ENCODE peak calls at places on chromosomes 7 and 10, in six cellular contexts. One of them, this sample, is unnamed.

GRCh38 chr7:101916876-101917275 is 99.5 kb downstream of the CUX1 start:
- DNase-seq in Calu3: no peak
- DNase-seq in fibroblast of lung: no peak
- DNase-seq in WTC11: no peak
- DNase-seq in A549: no peak
- DNase-seq in GM06990: no peak
- DNase-seq in this sample: no peak

GRCh38 chr10:115063702-115064479 is 29.3 kb upstream of the ATRNL1 start:
- DNase-seq in Calu3: no peak
- DNase-seq in fibroblast of lung: peak; percentile 23
- DNase-seq in WTC11: no peak
- DNase-seq in A549: no peak
- DNase-seq in GM06990: no peak
- DNase-seq in this sample: no peak

GRCh38 chr7:78395298-78396120 is 596.9 kb downstream of the PHTF2 start:
- DNase-seq in Calu3: no peak
- DNase-seq in fibroblast of lung: peak; percentile 25
- DNase-seq in WTC11: no peak
- DNase-seq in A549: no peak
- DNase-seq in GM06990: no peak
- DNase-seq in this sample: no peak

GRCh38 chr10:34613491-34613890 is 201.6 kb downstream of the PARD3 start:
- DNase-seq in Calu3: no peak
- DNase-seq in fibroblast of lung: no peak
- DNase-seq in WTC11: no peak
- DNase-seq in A549: no peak
- DNase-seq in GM06990: no peak
- DNase-seq in this sample: no peak

GRCh38 chr7:43071604-43072003 is 40.8 kb upstream of the HECW1 start:
- DNase-seq in Calu3: peak; percentile 17
- DNase-seq in fibroblast of lung: no peak
- DNase-seq in WTC11: peak; percentile 88
- DNase-seq in A549: no peak
- DNase-seq in GM06990: no peak
- DNase-seq in this sample: no peak

GRCh38 chr7:138398857-138399256 is 61.2 kb upstream of the TRIM24 start:
- DNase-seq in Calu3: no peak
- DNase-seq in fibroblast of lung: no peak
- DNase-seq in WTC11: no peak
- DNase-seq in A549: no peak
- DNase-seq in GM06990: no peak
- DNase-seq in this sample: no peak

GRCh38 chr10:43857206-43857952 is 208.7 kb upstream of the ZNF32 start:
- DNase-seq in Calu3: no peak
- DNase-seq in fibroblast of lung: peak; percentile 97
- DNase-seq in WTC11: no peak
- DNase-seq in A549: no peak
- DNase-seq in GM06990: no peak
- DNase-seq in this sample: no peak

GRCh38 chr10:33134011-33134751 is 176.2 kb upstream of the ITGB1 start:
- DNase-seq in Calu3: peak; percentile 91
- DNase-seq in fibroblast of lung: peak; percentile 99
- DNase-seq in WTC11: no peak
- DNase-seq in A549: peak; percentile 78
- DNase-seq in GM06990: no peak
- DNase-seq in this sample: no peak

GRCh38 chr7:98903246-98903645 is 24.9 kb downstream of the TRRAP start:
- DNase-seq in Calu3: no peak
- DNase-seq in fibroblast of lung: no peak
- DNase-seq in WTC11: no peak
- DNase-seq in A549: no peak
- DNase-seq in GM06990: no peak
- DNase-seq in this sample: no peak

GRCh38 chr7:39606352-39606751 is 17.0 kb upstream of the RALA start:
- DNase-seq in Calu3: no peak
- DNase-seq in fibroblast of lung: no peak
- DNase-seq in WTC11: no peak
- DNase-seq in A549: no peak
- DNase-seq in GM06990: no peak
- DNase-seq in this sample: no peak

GRCh38 chr7:51366930-51367613 is 50.5 kb upstream of the COBL start:
- DNase-seq in Calu3: peak; percentile 76
- DNase-seq in fibroblast of lung: peak; percentile 40
- DNase-seq in WTC11: peak; percentile 58
- DNase-seq in A549: peak; percentile 84
- DNase-seq in GM06990: no peak
- DNase-seq in this sample: peak; percentile 59

DNA sequence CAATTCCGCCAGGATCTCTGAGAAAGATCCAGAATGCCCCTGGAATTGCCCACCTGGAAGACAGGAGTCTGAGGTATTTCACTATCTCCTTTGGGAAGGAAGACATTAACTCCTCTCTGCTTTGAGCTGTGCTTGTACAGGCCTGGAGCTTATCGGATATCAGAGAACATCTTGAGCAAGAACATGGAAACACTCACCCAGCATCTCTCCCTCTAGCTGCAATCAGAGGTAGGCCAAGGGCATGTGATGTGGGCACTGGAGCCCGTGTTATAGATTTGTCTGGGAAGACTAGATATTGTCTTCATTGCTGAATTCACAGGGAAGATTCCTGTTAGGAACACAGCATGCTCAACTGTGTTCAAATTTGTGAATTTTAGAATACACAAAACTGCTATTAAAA is 233.9 kb downstream of the PHF14 start:
- DNase-seq in Calu3: no peak
- DNase-seq in fibroblast of lung: no peak
- DNase-seq in WTC11: no peak
- DNase-seq in A549: no peak
- DNase-seq in GM06990: no peak
- DNase-seq in this sample: no peak
- TF ChIP-seq CTCF in Calu3: no peak
- TF ChIP-seq CTCF in fibroblast of lung: peak; percentile 29
- TF ChIP-seq CTCF in WTC11: no peak
- TF ChIP-seq CTCF in A549: no peak
- TF ChIP-seq CTCF in GM06990: no peak
- TF ChIP-seq CTCF in this sample: no peak

GRCh38 chr10:111347386-111348005 is 270.7 kb downstream of the ADRA2A start:
- DNase-seq in Calu3: peak; percentile 63
- DNase-seq in fibroblast of lung: no peak
- DNase-seq in WTC11: no peak
- DNase-seq in A549: no peak
- DNase-seq in GM06990: no peak
- DNase-seq in this sample: no peak

GRCh38 chr10:111348049-111348448 is 271.2 kb downstream of the ADRA2A start:
- DNase-seq in Calu3: no peak
- DNase-seq in fibroblast of lung: no peak
- DNase-seq in WTC11: no peak
- DNase-seq in A549: no peak
- DNase-seq in GM06990: no peak
- DNase-seq in this sample: no peak

DNA sequence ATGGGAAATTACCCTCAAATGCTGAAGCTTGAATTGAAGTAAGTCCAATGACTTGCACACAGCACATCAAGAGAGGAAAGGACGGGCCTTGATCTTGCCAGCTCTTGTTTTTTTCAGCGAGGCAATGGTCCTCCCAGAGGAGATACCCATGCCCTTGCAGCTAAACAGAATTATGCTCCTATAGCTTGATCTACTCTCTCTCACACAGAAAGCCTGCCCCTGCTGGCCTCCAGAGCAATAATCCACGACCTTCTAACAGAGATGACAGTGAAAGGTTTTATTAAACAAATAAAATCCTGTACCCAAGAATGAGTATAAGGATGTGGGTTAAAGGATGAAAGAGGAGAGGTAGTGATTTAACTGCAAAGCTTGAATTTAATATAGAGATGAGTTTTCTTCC is 268.0 kb downstream of the ADRA2A start:
- DNase-seq in Calu3: no peak
- DNase-seq in fibroblast of lung: no peak
- DNase-seq in WTC11: peak; percentile 10
- DNase-seq in A549: no peak
- DNase-seq in GM06990: no peak
- DNase-seq in this sample: no peak
- TF ChIP-seq CTCF in Calu3: no peak
- TF ChIP-seq CTCF in fibroblast of lung: no peak
- TF ChIP-seq CTCF in WTC11: peak; percentile 28
- TF ChIP-seq CTCF in A549: no peak
- TF ChIP-seq CTCF in GM06990: peak; percentile 63
- TF ChIP-seq CTCF in this sample: no peak

GRCh38 chr7:131071786-131072504 is 255.7 kb upstream of the MKLN1 start:
- DNase-seq in Calu3: peak; percentile 81
- DNase-seq in fibroblast of lung: peak; percentile 90
- DNase-seq in WTC11: no peak
- DNase-seq in A549: no peak
- DNase-seq in GM06990: no peak
- DNase-seq in this sample: peak; percentile 33
- TF ChIP-seq CTCF in Calu3: peak; percentile 67
- TF ChIP-seq CTCF in fibroblast of lung: peak; percentile 30
- TF ChIP-seq CTCF in WTC11: no peak
- TF ChIP-seq CTCF in A549: peak; percentile 46
- TF ChIP-seq CTCF in GM06990: peak; percentile 35
- TF ChIP-seq CTCF in this sample: no peak

GRCh38 chr7:31443457-31443856 is 70.4 kb upstream of the ITPRID1 start:
- DNase-seq in Calu3: peak; percentile 47
- DNase-seq in fibroblast of lung: peak; percentile 42
- DNase-seq in WTC11: no peak
- DNase-seq in A549: peak; percentile 60
- DNase-seq in GM06990: no peak
- DNase-seq in this sample: peak; percentile 40
- TF ChIP-seq CTCF in Calu3: peak; percentile 81
- TF ChIP-seq CTCF in fibroblast of lung: peak; percentile 80
- TF ChIP-seq CTCF in WTC11: peak; percentile 78
- TF ChIP-seq CTCF in A549: peak; percentile 90
- TF ChIP-seq CTCF in GM06990: peak; percentile 66
- TF ChIP-seq CTCF in this sample: peak; percentile 68

DNA sequence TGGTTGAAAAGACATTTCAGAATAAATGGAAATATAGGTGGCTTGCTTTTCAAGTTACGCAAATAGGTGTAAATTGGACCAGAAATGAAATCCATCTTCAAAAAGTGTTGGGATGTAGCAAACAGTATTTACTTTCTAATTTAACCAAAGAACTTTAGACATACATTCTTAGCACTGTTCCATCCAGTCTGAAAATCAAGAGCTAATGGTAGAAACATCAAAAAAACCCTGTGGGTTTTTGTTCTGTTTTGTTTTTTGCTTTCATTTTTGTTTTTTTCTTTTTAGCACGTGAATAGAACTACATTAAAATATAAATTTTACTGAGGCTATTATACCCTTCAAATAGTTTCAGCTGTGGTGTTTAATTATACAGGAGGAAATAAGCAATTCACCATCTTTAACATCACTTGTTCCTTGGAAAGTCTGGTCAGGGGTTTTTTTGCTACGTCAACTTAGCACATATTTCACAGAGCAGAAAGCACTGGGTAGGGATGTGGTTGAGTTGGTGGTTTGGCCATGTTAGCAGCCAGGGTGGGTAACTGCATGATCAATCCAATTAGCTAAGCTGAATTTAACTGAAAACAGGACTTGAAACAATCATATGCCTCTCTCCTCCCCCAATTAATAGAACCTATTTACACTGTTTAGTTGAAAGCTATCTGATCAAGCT is 275.4 kb upstream of the PFKP start:
- DNase-seq in Calu3: no peak
- DNase-seq in fibroblast of lung: no peak
- DNase-seq in WTC11: no peak
- DNase-seq in A549: no peak
- DNase-seq in GM06990: peak; percentile 15
- DNase-seq in this sample: no peak
- TF ChIP-seq CTCF in Calu3: no peak
- TF ChIP-seq CTCF in fibroblast of lung: no peak
- TF ChIP-seq CTCF in WTC11: no peak
- TF ChIP-seq CTCF in A549: no peak
- TF ChIP-seq CTCF in GM06990: no peak
- TF ChIP-seq CTCF in this sample: no peak

GRCh38 chr7:90298145-90299038 is 22.7 kb downstream of the FAM237B start:
- DNase-seq in Calu3: peak; percentile 10
- DNase-seq in fibroblast of lung: peak; percentile 74
- DNase-seq in WTC11: no peak
- DNase-seq in A549: peak; percentile 63
- DNase-seq in GM06990: no peak
- DNase-seq in this sample: peak; percentile 38
- TF ChIP-seq CTCF in Calu3: peak; percentile 35
- TF ChIP-seq CTCF in fibroblast of lung: peak; percentile 88
- TF ChIP-seq CTCF in WTC11: no peak
- TF ChIP-seq CTCF in A549: peak; percentile 55
- TF ChIP-seq CTCF in GM06990: peak; percentile 69
- TF ChIP-seq CTCF in this sample: peak; percentile 55